ENCODE peak calls at places on chromosomes 16 and 17, in ten cellular contexts. X is CD8-positive, alpha-beta T cell; K is GM23338; A is bronchial epithelial cell; W is NT2/D1; I is CD4-positive, alpha-beta memory T cell; J is tibial artery; M is foreskin fibroblast; F is brain microvascular endothelial cell; Q is NB4. E is an unnamed sample.

GRCh38 chr17:35255316-35255715 is 12.4 kb downstream of the SLFN5 start:
- DNase-seq in X (no peak), F (no peak), W (no peak), I (no peak), J (no peak), Q (no peak), A (no peak), M (no peak), K (no peak), E (no peak)

GRCh38 chr17:63740464-63741181 is 976 bp downstream of the STRADA start:
- DNase-seq in A (peak; percentile 64), I (no peak), M (no peak), Q (no peak), W (no peak), F (no peak), X (no peak), J (no peak), K (no peak), E (no peak)

GRCh38 chr16:71671165-71671564 is 45.2 kb downstream of the MARVELD3 start:
- DNase-seq in K (no peak), Q (no peak), F (no peak), J (no peak), A (no peak), M (no peak), I (no peak), X (no peak), W (no peak), E (no peak)

GRCh38 chr17:37179893-37180292 is 195.9 kb upstream of the C17orf78 start:
- DNase-seq in X (no peak), W (no peak), I (no peak), F (peak; percentile 51), Q (no peak), A (peak; percentile 92), M (peak; percentile 67), J (no peak), K (no peak), E (no peak)

GRCh38 chr17:64115871-64116534 is 13.9 kb downstream of the ERN1 start:
- DNase-seq in Q (peak; percentile 23), F (peak; percentile 58), M (peak; percentile 69), A (peak; percentile 97), J (no peak), I (no peak), K (no peak), W (no peak), X (no peak), E (peak; percentile 60)

GRCh38 chr16:21326459-21326858 is 48.4 kb upstream of the CRYM start:
- DNase-seq in K (no peak), I (no peak), Q (no peak), A (no peak), M (no peak), F (no peak), X (no peak), J (no peak), W (no peak), E (no peak)

GRCh38 chr16:45454-45853 is 8.0 kb downstream of the POLR3K start:
- DNase-seq in K (no peak), J (no peak), X (no peak), A (peak; percentile 8), Q (no peak), W (no peak), M (no peak), I (no peak), F (no peak), E (no peak)

GRCh38 chr16:23948949-23949392 is 113.2 kb downstream of the PRKCB start:
- DNase-seq in I (peak; percentile 81), F (no peak), X (peak; percentile 69), A (no peak), J (no peak), Q (no peak), W (no peak), K (no peak), M (no peak), E (no peak)

GRCh38 chr17:61457226-61457983 is 5.2 kb downstream of the TBX4 start:
- DNase-seq in W (no peak), A (no peak), J (no peak), I (no peak), X (no peak), M (no peak), K (peak; percentile 71), Q (no peak), F (no peak), E (no peak)

GRCh38 chr16:13134843-13135242 is 233.4 kb downstream of the SHISA9 start:
- DNase-seq in A (no peak), K (no peak), J (no peak), F (no peak), Q (no peak), I (no peak), X (no peak), W (no peak), M (no peak), E (no peak)

GRCh38 chr16:13139661-13140241 is 238.4 kb downstream of the SHISA9 start:
- DNase-seq in K (no peak), W (no peak), X (no peak), A (no peak), F (no peak), M (no peak), I (no peak), J (no peak), Q (no peak), E (no peak)

GRCh38 chr16:13138528-13138927 is 237.1 kb downstream of the SHISA9 start:
- DNase-seq in A (no peak), K (no peak), I (no peak), X (no peak), W (no peak), M (peak; percentile 46), J (no peak), F (no peak), Q (no peak), E (no peak)

GRCh38 chr16:13136896-13137295 is 235.5 kb downstream of the SHISA9 start:
- DNase-seq in A (peak; percentile 7), W (no peak), J (no peak), X (no peak), I (no peak), M (no peak), F (no peak), K (no peak), Q (no peak), E (no peak)
- H3K4me3 ChIP-seq in A (no peak overlapping the region), W (no peak overlapping the region), J (no peak overlapping the region), X (no peak overlapping the region), I (no peak overlapping the region), M (no peak overlapping the region), F (no peak overlapping the region), K (no peak overlapping the region), Q (no peak overlapping the region), E (no peak overlapping the region)

DNA sequence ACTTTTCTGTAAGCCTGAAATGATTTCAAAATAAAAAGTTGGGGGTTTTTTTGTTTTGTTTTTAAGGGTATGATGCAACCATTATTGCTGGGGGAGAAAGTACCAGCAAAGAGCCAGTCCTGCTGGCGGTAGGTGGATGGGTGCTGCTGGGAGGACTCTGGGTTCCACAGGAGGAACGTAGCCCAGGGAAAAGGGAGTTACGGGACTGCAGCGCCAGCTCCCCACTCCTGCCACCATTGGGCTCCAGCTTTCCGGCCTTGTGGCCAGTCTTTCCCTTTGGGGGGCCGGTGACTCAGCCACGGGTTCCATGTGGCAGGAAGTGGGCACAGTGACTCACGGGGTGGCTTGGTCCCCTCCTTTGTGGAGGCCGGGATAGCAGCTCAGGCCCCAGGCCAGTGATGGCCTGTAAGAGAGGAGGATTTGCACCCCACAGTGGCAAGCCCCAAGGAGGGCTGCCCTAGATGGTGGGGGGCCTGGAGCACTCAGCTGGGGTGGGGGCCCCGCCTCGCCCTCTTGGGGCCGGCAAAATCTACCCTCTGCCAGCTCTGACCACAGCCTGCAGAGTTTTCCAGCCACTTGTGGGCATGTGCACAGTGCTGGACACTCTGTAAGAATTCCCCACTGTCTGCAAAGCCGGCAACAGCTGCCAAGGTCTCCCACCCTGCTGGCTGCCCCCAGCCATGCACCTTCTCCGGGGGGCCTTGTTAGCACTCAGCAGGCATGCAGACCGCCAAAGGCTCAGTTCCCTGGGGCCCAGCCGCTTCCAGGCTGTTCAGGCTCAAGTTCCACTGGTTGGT is 30.4 kb downstream of the SOCS3 start:
- DNase-seq in A (peak; percentile 57), W (no peak), I (no peak), K (no peak), M (peak; percentile 87), Q (peak; percentile 99), X (peak; percentile 26), F (peak; percentile 66), J (no peak), E (no peak)
- H3K4me3 ChIP-seq in A (no peak overlapping the region), W (no peak overlapping the region), I (no peak overlapping the region), K (no peak overlapping the region), M (no peak overlapping the region), Q (no peak overlapping the region), X (no peak overlapping the region), F (no peak overlapping the region), J (no peak overlapping the region), E (no peak overlapping the region)

DNA sequence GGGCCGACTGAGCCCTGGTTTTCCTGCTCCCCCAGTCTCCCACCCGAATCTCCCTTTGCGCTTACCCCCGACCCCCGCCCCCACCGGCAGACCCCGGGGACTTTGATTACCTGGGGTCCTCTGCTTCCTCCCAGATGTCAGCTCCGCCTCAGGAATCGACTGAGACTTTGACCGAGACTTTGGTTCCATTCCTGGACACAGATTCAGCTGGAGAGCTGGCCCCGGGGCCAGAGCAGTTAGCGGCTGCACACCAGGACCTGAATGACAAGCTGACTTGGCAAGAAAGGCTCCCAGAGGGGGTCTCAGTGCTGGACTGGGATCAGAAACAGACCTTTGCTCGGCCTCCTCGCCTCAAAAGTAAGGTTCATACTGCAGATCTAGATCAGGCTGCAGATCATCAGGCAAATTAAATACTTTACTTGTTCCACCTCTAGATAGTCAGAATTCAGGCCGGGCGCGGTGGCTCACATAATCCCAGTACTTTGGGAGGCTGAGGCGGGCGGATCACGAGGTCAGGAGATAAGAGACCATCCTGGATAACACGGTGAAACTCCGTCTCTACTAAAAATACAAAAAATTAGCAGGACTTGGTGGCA is 60.3 kb upstream of the FBXO47 start:
- DNase-seq in F (no peak), X (no peak), W (no peak), Q (no peak), M (no peak), A (no peak), J (no peak), K (no peak), I (no peak), E (no peak)
- H3K4me3 ChIP-seq in F (peak overlapping the region; percentile 29), X (peak overlapping the region; percentile 38), W (peak overlapping the region; percentile 39), Q (no peak overlapping the region), M (peak overlapping the region; percentile 25), A (peak overlapping the region; percentile 15), J (peak overlapping the region; percentile 34), K (peak overlapping the region; percentile 64), I (no peak overlapping the region), E (peak overlapping the region; percentile 30)

DNA sequence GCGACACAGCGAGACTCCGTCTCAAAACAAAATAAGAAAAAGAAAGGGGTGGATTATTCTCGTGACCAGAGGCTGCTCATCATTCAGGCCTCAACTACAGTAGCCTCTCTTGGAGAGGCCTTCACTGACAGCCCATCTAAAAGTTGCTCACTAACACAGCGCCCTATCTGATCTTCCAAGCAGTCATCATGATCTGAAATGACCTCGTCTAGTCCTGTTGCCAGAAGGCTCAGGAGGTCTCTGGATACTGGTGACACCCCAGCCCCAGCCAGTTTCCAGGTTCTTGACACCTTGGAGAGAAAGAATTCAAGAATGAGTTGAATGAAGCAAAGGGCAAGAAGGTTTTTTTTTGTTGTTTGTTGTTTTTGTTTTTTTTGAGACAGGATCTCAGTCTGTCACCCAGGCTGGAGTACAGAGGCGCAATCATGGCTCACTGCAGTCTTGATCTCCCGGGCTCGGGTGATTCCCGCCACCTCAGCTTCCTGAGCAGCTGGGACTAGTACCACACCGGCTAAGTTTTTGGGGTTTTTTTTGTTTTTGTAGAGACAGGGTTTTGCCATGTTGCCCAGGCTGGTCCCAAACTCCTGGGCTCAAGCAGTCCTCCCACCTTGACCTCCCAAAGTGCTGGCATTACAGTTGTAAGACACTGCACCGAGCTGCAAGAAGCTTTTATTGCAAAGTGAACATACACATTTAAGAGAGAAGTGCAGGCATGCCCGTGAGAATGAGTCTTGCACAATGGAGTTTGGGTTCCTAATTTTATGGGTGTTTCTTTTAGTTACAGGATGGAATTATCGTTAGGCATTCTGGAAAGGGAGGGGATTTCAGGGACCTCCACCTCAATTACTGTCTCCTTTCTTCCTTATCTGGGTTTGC is 2.7 kb upstream of the ZC3H7A start:
- DNase-seq in A (no peak), Q (peak; percentile 62), X (no peak), J (no peak), F (no peak), K (no peak), M (no peak), W (no peak), I (no peak), E (no peak)
- H3K4me3 ChIP-seq in A (no peak overlapping the region), Q (peak overlapping the region; percentile 22), X (no peak overlapping the region), J (no peak overlapping the region), F (no peak overlapping the region), K (no peak overlapping the region), M (no peak overlapping the region), W (no peak overlapping the region), I (no peak overlapping the region), E (no peak overlapping the region)

E was measured in skeletal muscle cell.